ENCODE peak calls at places on chromosomes 4 and X, in five cellular contexts. W, Y, E, K and R are unnamed samples.

GRCh38 chrX:68941385-68941952 is 112.6 kb downstream of the EFNB1 start:
- DNase-seq in W (peak; percentile 20), Y (no peak), E (peak; percentile 39), K (no peak), R (no peak)

GRCh38 chr4:118367872-118368271 is 15.1 kb upstream of the PRSS12 start:
- DNase-seq in W (no peak), Y (no peak), E (no peak), K (no peak), R (no peak)

GRCh38 chr4:176939445-176939844 is 146.7 kb upstream of the VEGFC start:
- DNase-seq in W (no peak), Y (no peak), E (no peak), K (no peak), R (no peak)

GRCh38 chr4:128176643-128177042 is 111.0 kb downstream of the PGRMC2 start:
- DNase-seq in W (no peak), Y (no peak), E (no peak), K (no peak), R (no peak)

GRCh38 chrX:47283015-47283771 is 50.4 kb downstream of the USP11 start:
- DNase-seq in W (no peak), Y (peak; percentile 34), E (no peak), K (no peak), R (peak; percentile 77)

GRCh38 chrX:70292788-70293187 is 2.9 kb downstream of the KIF4A start:
- DNase-seq in W (no peak), Y (no peak), E (no peak), K (no peak), R (no peak)

GRCh38 chr4:95248713-95249401 is 299.9 kb downstream of the UNC5C start:
- DNase-seq in W (no peak), Y (no peak), E (no peak), K (no peak), R (no peak)

GRCh38 chr4:87130985-87131753 is 89.2 kb downstream of the KLHL8 start:
- DNase-seq in W (no peak), Y (no peak), E (no peak), K (no peak), R (no peak)

GRCh38 chr4:136124251-136124745 is 1408.0 kb downstream of the PCDH18 start:
- DNase-seq in W (no peak), Y (no peak), E (no peak), K (no peak), R (no peak)

GRCh38 chr4:4762909-4763814 is 96.3 kb upstream of the MSX1 start:
- DNase-seq in W (no peak), Y (peak; percentile 73), E (no peak), K (peak; percentile 23), R (no peak)